ENCODE peak calls at places on chromosomes 5 and 9, in nine cellular contexts. One of them, this sample, is unnamed.

GRCh38 chr9:17731308-17731707 is 152.4 kb downstream of the SH3GL2 start:
- DNase-seq in memory B cell: no peak
- DNase-seq in gastrocnemius medialis: no peak
- DNase-seq in stimulated activated CD4-positive, alpha-beta T cell treated with anti-CD3 and anti-CD28 coated beads, Interleukin-12 subunit alpha, Interleukin-12 subunit beta, amount 100 ng/mL, for 4 hours: no peak
- DNase-seq in mesenchymal stem cell: no peak
- DNase-seq in cardiac fibroblast: no peak
- DNase-seq in amniotic epithelial cell: no peak
- DNase-seq in NCI-H1092: no peak
- DNase-seq in EL: no peak
- DNase-seq in this sample: no peak

GRCh38 chr9:111957856-111958631 is 61.4 kb downstream of the UGCG start:
- DNase-seq in gastrocnemius medialis: no peak
- DNase-seq in NCI-H1092: no peak
- DNase-seq in stimulated activated CD4-positive, alpha-beta T cell treated with anti-CD3 and anti-CD28 coated beads, Interleukin-12 subunit alpha, Interleukin-12 subunit beta, amount 100 ng/mL, for 4 hours: no peak
- DNase-seq in cardiac fibroblast: peak; percentile 97
- DNase-seq in EL: peak; percentile 96
- DNase-seq in amniotic epithelial cell: peak; percentile 99
- DNase-seq in mesenchymal stem cell: peak; percentile 93
- DNase-seq in memory B cell: no peak
- DNase-seq in this sample: no peak

GRCh38 chr5:141650851-141651727 is at the start of gene FCHSD1:
- DNase-seq in mesenchymal stem cell: peak; percentile 85
- DNase-seq in stimulated activated CD4-positive, alpha-beta T cell treated with anti-CD3 and anti-CD28 coated beads, Interleukin-12 subunit alpha, Interleukin-12 subunit beta, amount 100 ng/mL, for 4 hours: peak; percentile 78
- DNase-seq in amniotic epithelial cell: peak; percentile 64
- DNase-seq in NCI-H1092: no peak
- DNase-seq in memory B cell: peak; percentile 73
- DNase-seq in cardiac fibroblast: peak; percentile 84
- DNase-seq in EL: peak; percentile 84
- DNase-seq in gastrocnemius medialis: peak; percentile 78
- DNase-seq in this sample: peak; percentile 98

GRCh38 chr5:42894057-42894456 is 82.4 kb upstream of the SELENOP start:
- DNase-seq in stimulated activated CD4-positive, alpha-beta T cell treated with anti-CD3 and anti-CD28 coated beads, Interleukin-12 subunit alpha, Interleukin-12 subunit beta, amount 100 ng/mL, for 4 hours: no peak
- DNase-seq in amniotic epithelial cell: peak; percentile 8
- DNase-seq in EL: peak; percentile 4
- DNase-seq in cardiac fibroblast: no peak
- DNase-seq in NCI-H1092: no peak
- DNase-seq in memory B cell: no peak
- DNase-seq in mesenchymal stem cell: no peak
- DNase-seq in gastrocnemius medialis: no peak
- DNase-seq in this sample: no peak

GRCh38 chr9:680106-680505 is 161.4 kb upstream of the DMRT1 start:
- DNase-seq in memory B cell: no peak
- DNase-seq in stimulated activated CD4-positive, alpha-beta T cell treated with anti-CD3 and anti-CD28 coated beads, Interleukin-12 subunit alpha, Interleukin-12 subunit beta, amount 100 ng/mL, for 4 hours: no peak
- DNase-seq in cardiac fibroblast: no peak
- DNase-seq in amniotic epithelial cell: no peak
- DNase-seq in EL: no peak
- DNase-seq in mesenchymal stem cell: no peak
- DNase-seq in NCI-H1092: no peak
- DNase-seq in gastrocnemius medialis: no peak
- DNase-seq in this sample: no peak

GRCh38 chr9:136346927-136347465 is 16.5 kb downstream of the DNLZ start:
- DNase-seq in stimulated activated CD4-positive, alpha-beta T cell treated with anti-CD3 and anti-CD28 coated beads, Interleukin-12 subunit alpha, Interleukin-12 subunit beta, amount 100 ng/mL, for 4 hours: no peak
- DNase-seq in NCI-H1092: no peak
- DNase-seq in cardiac fibroblast: no peak
- DNase-seq in amniotic epithelial cell: no peak
- DNase-seq in mesenchymal stem cell: no peak
- DNase-seq in EL: no peak
- DNase-seq in gastrocnemius medialis: no peak
- DNase-seq in memory B cell: no peak
- DNase-seq in this sample: no peak

GRCh38 chr9:17635115-17635890 is 56.4 kb downstream of the SH3GL2 start:
- DNase-seq in cardiac fibroblast: no peak
- DNase-seq in gastrocnemius medialis: no peak
- DNase-seq in amniotic epithelial cell: no peak
- DNase-seq in mesenchymal stem cell: no peak
- DNase-seq in stimulated activated CD4-positive, alpha-beta T cell treated with anti-CD3 and anti-CD28 coated beads, Interleukin-12 subunit alpha, Interleukin-12 subunit beta, amount 100 ng/mL, for 4 hours: no peak
- DNase-seq in EL: peak; percentile 79
- DNase-seq in memory B cell: no peak
- DNase-seq in NCI-H1092: no peak
- DNase-seq in this sample: no peak

GRCh38 chr9:108535526-108535925 is 320.3 kb downstream of the ACTL7B start:
- DNase-seq in gastrocnemius medialis: no peak
- DNase-seq in stimulated activated CD4-positive, alpha-beta T cell treated with anti-CD3 and anti-CD28 coated beads, Interleukin-12 subunit alpha, Interleukin-12 subunit beta, amount 100 ng/mL, for 4 hours: no peak
- DNase-seq in memory B cell: no peak
- DNase-seq in EL: peak; percentile 21
- DNase-seq in cardiac fibroblast: no peak
- DNase-seq in amniotic epithelial cell: no peak
- DNase-seq in NCI-H1092: no peak
- DNase-seq in mesenchymal stem cell: no peak
- DNase-seq in this sample: no peak